ENCODE peak calls at places on chromosomes 2 and 18, in four cellular contexts. One of them, this sample, is unnamed. For H3K9me3, the result is how much of the 10 kb centered on the place peaks cover.

GRCh38 chr18:74249181-74249968 is 42.4 kb downstream of the CYB5A start:
- DNase-seq in A549: peak
- DNase-seq in endothelial cell of umbilical vein: no peak
- DNase-seq in CD8-positive, alpha-beta memory T cell: no peak
- DNase-seq in this sample: no peak

GRCh38 chr2:223725494-223725893 is 111.9 kb downstream of the AP1S3 start:
- DNase-seq in A549: peak
- DNase-seq in endothelial cell of umbilical vein: peak
- DNase-seq in CD8-positive, alpha-beta memory T cell: no peak
- DNase-seq in this sample: no peak

GRCh38 chr2:54677476-54678265 is 45.8 kb upstream of the EML6 start:
- DNase-seq in A549: no peak
- DNase-seq in endothelial cell of umbilical vein: no peak
- DNase-seq in CD8-positive, alpha-beta memory T cell: no peak
- DNase-seq in this sample: no peak

GRCh38 chr18:35753306-35753910 is 171.9 kb downstream of the GALNT1 start:
- DNase-seq in A549: no peak
- DNase-seq in endothelial cell of umbilical vein: no peak
- DNase-seq in CD8-positive, alpha-beta memory T cell: no peak
- DNase-seq in this sample: no peak

GRCh38 chr2:85655961-85656403 is 12.0 kb downstream of the SFTPB start:
- DNase-seq in A549: peak
- DNase-seq in endothelial cell of umbilical vein: no peak
- DNase-seq in CD8-positive, alpha-beta memory T cell: no peak
- DNase-seq in this sample: no peak

GRCh38 chr2:223822818-223823217 is 14.6 kb downstream of the AP1S3 start:
- DNase-seq in A549: no peak
- DNase-seq in endothelial cell of umbilical vein: no peak
- DNase-seq in CD8-positive, alpha-beta memory T cell: no peak
- DNase-seq in this sample: no peak

GRCh38 chr2:220504890-220505564 is 877.6 kb downstream of the SLC4A3 start:
- DNase-seq in A549: peak
- DNase-seq in endothelial cell of umbilical vein: peak
- DNase-seq in CD8-positive, alpha-beta memory T cell: no peak
- DNase-seq in this sample: no peak

GRCh38 chr2:15107137-15107536 is 454.0 kb downstream of the NBAS start:
- DNase-seq in A549: no peak
- DNase-seq in endothelial cell of umbilical vein: no peak
- DNase-seq in CD8-positive, alpha-beta memory T cell: no peak
- DNase-seq in this sample: no peak

GRCh38 chr2:216740557-216741222 is 45.3 kb upstream of the IGFBP5 start:
- DNase-seq in A549: no peak
- DNase-seq in endothelial cell of umbilical vein: no peak
- DNase-seq in CD8-positive, alpha-beta memory T cell: no peak
- DNase-seq in this sample: no peak

GRCh38 chr2:219687266-219687665 is 59.8 kb downstream of the SLC4A3 start:
- DNase-seq in A549: no peak
- DNase-seq in endothelial cell of umbilical vein: no peak
- DNase-seq in CD8-positive, alpha-beta memory T cell: no peak
- DNase-seq in this sample: no peak

GRCh38 chr2:69469784-69470183 is 32.5 kb upstream of the NFU1 start:
- DNase-seq in A549: no peak
- DNase-seq in endothelial cell of umbilical vein: no peak
- DNase-seq in CD8-positive, alpha-beta memory T cell: no peak
- DNase-seq in this sample: no peak

GRCh38 chr2:120246546-120247300 is 5.9 kb upstream of the RALB start:
- DNase-seq in A549: no peak
- DNase-seq in endothelial cell of umbilical vein: no peak
- DNase-seq in CD8-positive, alpha-beta memory T cell: no peak
- DNase-seq in this sample: no peak

GRCh38 chr2:29430382-29431112 is 315.3 kb downstream of the CLIP4 start:
- DNase-seq in A549: no peak
- DNase-seq in endothelial cell of umbilical vein: no peak
- DNase-seq in CD8-positive, alpha-beta memory T cell: no peak
- DNase-seq in this sample: no peak

GRCh38 chr2:29518988-29519925 is 402.1 kb downstream of the ALK start:
- DNase-seq in A549: no peak
- DNase-seq in endothelial cell of umbilical vein: no peak
- DNase-seq in CD8-positive, alpha-beta memory T cell: no peak
- DNase-seq in this sample: no peak

GRCh38 chr2:69978157-69978904 is 16.9 kb upstream of the ASPRV1 start:
- DNase-seq in A549: no peak
- DNase-seq in endothelial cell of umbilical vein: no peak
- DNase-seq in CD8-positive, alpha-beta memory T cell: no peak
- DNase-seq in this sample: no peak

GRCh38 chr2:177165731-177166711 is 46.6 kb upstream of the HNRNPA3 start:
- DNase-seq in A549: no peak
- DNase-seq in endothelial cell of umbilical vein: peak
- DNase-seq in CD8-positive, alpha-beta memory T cell: no peak
- DNase-seq in this sample: no peak

GRCh38 chr2:11310212-11310611 is 34.2 kb downstream of the ROCK2 start:
- DNase-seq in A549: no peak
- DNase-seq in endothelial cell of umbilical vein: no peak
- DNase-seq in CD8-positive, alpha-beta memory T cell: no peak
- DNase-seq in this sample: no peak

GRCh38 chr2:85886585-85886984 is 2.2 kb downstream of the ST3GAL5 start:
- DNase-seq in A549: no peak
- DNase-seq in endothelial cell of umbilical vein: peak
- DNase-seq in CD8-positive, alpha-beta memory T cell: peak
- DNase-seq in this sample: no peak

DNA sequence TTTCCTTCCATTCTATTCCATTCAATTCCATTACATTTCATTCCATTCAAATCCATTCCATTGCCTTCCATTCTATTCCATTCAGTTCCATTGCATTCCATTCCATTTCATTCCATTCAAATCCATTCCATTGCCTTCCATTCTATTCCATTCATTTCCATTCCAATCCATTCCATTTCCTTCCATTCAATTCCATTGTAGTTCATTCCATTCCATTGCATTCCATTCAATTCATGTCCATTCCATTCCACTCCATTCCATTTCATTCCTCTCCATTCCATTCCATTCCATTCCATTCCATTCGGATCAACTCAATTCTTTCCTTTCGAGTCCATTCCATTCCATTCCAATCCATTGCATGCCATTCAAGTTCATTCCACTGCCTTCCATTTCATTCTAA is 1128.3 kb downstream of the RPIA start:
- DNase-seq in A549: no peak
- DNase-seq in endothelial cell of umbilical vein: no peak
- DNase-seq in CD8-positive, alpha-beta memory T cell: no peak
- DNase-seq in this sample: no peak
- H3K9me3 ChIP-seq in A549: under half
- H3K9me3 ChIP-seq in endothelial cell of umbilical vein: half or more
- H3K9me3 ChIP-seq in CD8-positive, alpha-beta memory T cell: under half
- H3K9me3 ChIP-seq in this sample: under half

GRCh38 chr18:50721006-50721405 is 98.8 kb downstream of the MRO start:
- DNase-seq in A549: no peak
- DNase-seq in endothelial cell of umbilical vein: no peak
- DNase-seq in CD8-positive, alpha-beta memory T cell: no peak
- DNase-seq in this sample: no peak
- H3K9me3 ChIP-seq in A549: under half
- H3K9me3 ChIP-seq in endothelial cell of umbilical vein: under half
- H3K9me3 ChIP-seq in CD8-positive, alpha-beta memory T cell: under half
- H3K9me3 ChIP-seq in this sample: under half

GRCh38 chr18:48308027-48308635 is 101.1 kb downstream of the ZBTB7C start:
- DNase-seq in A549: no peak
- DNase-seq in endothelial cell of umbilical vein: no peak
- DNase-seq in CD8-positive, alpha-beta memory T cell: no peak
- DNase-seq in this sample: no peak
- H3K9me3 ChIP-seq in A549: under half
- H3K9me3 ChIP-seq in endothelial cell of umbilical vein: under half
- H3K9me3 ChIP-seq in CD8-positive, alpha-beta memory T cell: under half
- H3K9me3 ChIP-seq in this sample: under half

DNA sequence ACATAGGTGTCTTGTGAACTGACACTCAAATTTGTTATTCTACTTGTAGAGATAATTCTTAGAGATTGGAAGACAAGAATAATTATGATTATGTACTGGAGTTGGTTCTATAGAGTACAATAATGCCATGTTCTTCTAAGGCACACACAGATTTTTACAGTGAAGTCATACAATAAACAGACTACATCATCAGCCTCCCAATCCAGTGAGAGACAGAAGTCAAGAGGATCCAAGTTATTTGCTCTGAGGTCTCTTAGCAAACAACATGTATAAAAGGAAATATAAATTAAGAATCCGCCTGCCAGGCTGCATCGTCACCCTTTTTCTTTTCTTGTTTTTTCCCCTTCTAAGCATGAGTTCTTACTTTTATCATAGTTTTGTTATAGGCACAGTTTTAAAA is 613.5 kb upstream of the SETBP1 start:
- DNase-seq in A549: no peak
- DNase-seq in endothelial cell of umbilical vein: no peak
- DNase-seq in CD8-positive, alpha-beta memory T cell: no peak
- DNase-seq in this sample: no peak
- H3K9me3 ChIP-seq in A549: under half
- H3K9me3 ChIP-seq in endothelial cell of umbilical vein: under half
- H3K9me3 ChIP-seq in CD8-positive, alpha-beta memory T cell: under half
- H3K9me3 ChIP-seq in this sample: under half